ENCODE peak calls at places on chromosomes 16 and 17, in eight cellular contexts. Q is cardiac fibroblast, V is psoas muscle, L is AG09309, H is HCT116, U is colonic mucosa, S is ovary, R is neural progenitor cell. C is an unnamed sample.

GRCh38 chr17:78667091-78667490 is 89.9 kb upstream of the DNAH17 start:
- DNase-seq in Q (no peak), V (no peak), L (no peak), H (no peak), U (no peak), S (no peak), R (no peak), C (no peak)

GRCh38 chr16:64297863-64298579 is 823.8 kb downstream of the CDH11 start:
- DNase-seq in Q (no peak), V (no peak), L (no peak), H (no peak), U (no peak), S (no peak), R (no peak), C (no peak)

GRCh38 chr16:53892155-53892554 is 188.2 kb downstream of the FTO start:
- DNase-seq in Q (peak), V (no peak), L (peak), H (peak), U (peak), S (peak), R (peak), C (peak)

GRCh38 chr16:75462804-75463203 is 1.7 kb downstream of the TMEM170A start:
- DNase-seq in Q (no peak), V (no peak), L (no peak), H (no peak), U (no peak), S (no peak), R (no peak), C (peak)

GRCh38 chr17:50426472-50426782 is 409 bp downstream of the ACSF2 start:
- DNase-seq in Q (no peak), V (no peak), L (no peak), H (no peak), U (no peak), S (no peak), R (no peak), C (no peak)

GRCh38 chr16:67260426-67261063 is 11.8 kb downstream of the SLC9A5 start:
- DNase-seq in Q (peak), V (peak), L (no peak), H (no peak), U (peak), S (peak), R (peak), C (peak)

GRCh38 chr17:40287494-40288369 is at the start of gene CDC6:
- DNase-seq in Q (peak), V (peak), L (peak), H (peak), U (peak), S (peak), R (peak), C (peak)

GRCh38 chr16:77443834-77444460 is 9.1 kb upstream of the ADAMTS18 start:
- DNase-seq in Q (no peak), V (no peak), L (no peak), H (no peak), U (no peak), S (no peak), R (no peak), C (no peak)

GRCh38 chr16:27405546-27406451 is 3.8 kb downstream of the IL21R start:
- DNase-seq in Q (peak), V (no peak), L (no peak), H (no peak), U (no peak), S (no peak), R (no peak), C (no peak)

GRCh38 chr16:62549875-62550274 is 513.6 kb upstream of the CDH8 start:
- DNase-seq in Q (no peak), V (no peak), L (no peak), H (no peak), U (no peak), S (no peak), R (no peak), C (no peak)

GRCh38 chr17:4690745-4691144 is 13.2 kb downstream of the PELP1 start:
- DNase-seq in Q (no peak), V (no peak), L (no peak), H (no peak), U (no peak), S (no peak), R (no peak), C (no peak)

GRCh38 chr16:25063102-25063501 is 47.9 kb upstream of the ARHGAP17 start:
- DNase-seq in Q (no peak), V (no peak), L (no peak), H (no peak), U (no peak), S (no peak), R (no peak), C (no peak)

GRCh38 chr17:47686276-47686635 is 7.7 kb upstream of the TBKBP1 start:
- DNase-seq in Q (no peak), V (no peak), L (no peak), H (no peak), U (no peak), S (no peak), R (no peak), C (peak)

GRCh38 chr17:6471531-6472465 is 27.5 kb downstream of the PIMREG start:
- DNase-seq in Q (peak), V (no peak), L (peak), H (no peak), U (no peak), S (peak), R (peak), C (peak)

GRCh38 chr16:12763517-12763916 is 40.2 kb downstream of the CPPED1 start:
- DNase-seq in Q (peak), V (no peak), L (no peak), H (no peak), U (no peak), S (no peak), R (no peak), C (no peak)

GRCh38 chr16:86713021-86713631 is 134.8 kb downstream of the FOXL1 start:
- DNase-seq in Q (no peak), V (no peak), L (no peak), H (no peak), U (no peak), S (no peak), R (no peak), C (no peak)

GRCh38 chr16:84940670-84941551 is 70.4 kb downstream of the ZDHHC7 start:
- DNase-seq in Q (peak), V (peak), L (peak), H (no peak), U (no peak), S (no peak), R (no peak), C (no peak)

GRCh38 chr16:75250089-75250808 is 1.2 kb downstream of the BCAR1 start:
- DNase-seq in Q (no peak), V (peak), L (no peak), H (no peak), U (peak), S (peak), R (no peak), C (no peak)

GRCh38 chr16:47374629-47375028 is 86.2 kb downstream of the ITFG1 start:
- DNase-seq in Q (no peak), V (no peak), L (no peak), H (no peak), U (no peak), S (no peak), R (no peak), C (no peak)

GRCh38 chr17:41486316-41486715 is 3.4 kb downstream of the KRT36 start:
- DNase-seq in Q (no peak), V (no peak), L (no peak), H (no peak), U (no peak), S (no peak), R (no peak), C (no peak)

GRCh38 chr17:74274060-74274702 is at the start of gene DNAI2:
- DNase-seq in Q (no peak), V (peak), L (no peak), H (no peak), U (no peak), S (no peak), R (peak), C (no peak)

GRCh38 chr17:78828470-78829185 is 12.0 kb downstream of the USP36 start:
- DNase-seq in Q (peak), V (no peak), L (no peak), H (peak), U (no peak), S (no peak), R (peak), C (peak)

GRCh38 chr17:77951123-77951522 is 7.4 kb upstream of the TNRC6C start:
- DNase-seq in Q (no peak), V (no peak), L (no peak), H (no peak), U (no peak), S (no peak), R (no peak), C (no peak)

GRCh38 chr16:84922351-84923135 is 88.8 kb downstream of the ZDHHC7 start:
- DNase-seq in Q (peak), V (peak), L (no peak), H (no peak), U (peak), S (peak), R (peak), C (no peak)

GRCh38 chr17:79006001-79006400 is 3.6 kb downstream of the CANT1 start:
- DNase-seq in Q (no peak), V (no peak), L (no peak), H (no peak), U (peak), S (no peak), R (no peak), C (no peak)

GRCh38 chr16:70438325-70438982 is 446 bp downstream of the ST3GAL2 start:
- DNase-seq in Q (no peak), V (no peak), L (no peak), H (no peak), U (no peak), S (peak), R (no peak), C (no peak)

GRCh38 chr16:62225675-62226074 is 189.4 kb upstream of the CDH8 start:
- DNase-seq in Q (peak), V (peak), L (no peak), H (no peak), U (peak), S (no peak), R (peak), C (peak)

GRCh38 chr16:13956635-13957196 is 36.8 kb downstream of the ERCC4 start:
- DNase-seq in Q (no peak), V (no peak), L (no peak), H (no peak), U (no peak), S (no peak), R (no peak), C (no peak)
- H3K4me3 ChIP-seq in Q (peak), V (peak), L (peak), H (peak), U (no peak), S (peak), R (no peak), C (no peak)

GRCh38 chr17:76540381-76541300 is 797 bp downstream of the PRCD start:
- DNase-seq in Q (peak), V (peak), L (peak), H (peak), U (peak), S (peak), R (peak), C (peak)
- TF ChIP-seq CTCF in Q (peak), V (peak), L (peak), H (peak), U (no peak), S (peak), R (no peak), C (peak)

DNA sequence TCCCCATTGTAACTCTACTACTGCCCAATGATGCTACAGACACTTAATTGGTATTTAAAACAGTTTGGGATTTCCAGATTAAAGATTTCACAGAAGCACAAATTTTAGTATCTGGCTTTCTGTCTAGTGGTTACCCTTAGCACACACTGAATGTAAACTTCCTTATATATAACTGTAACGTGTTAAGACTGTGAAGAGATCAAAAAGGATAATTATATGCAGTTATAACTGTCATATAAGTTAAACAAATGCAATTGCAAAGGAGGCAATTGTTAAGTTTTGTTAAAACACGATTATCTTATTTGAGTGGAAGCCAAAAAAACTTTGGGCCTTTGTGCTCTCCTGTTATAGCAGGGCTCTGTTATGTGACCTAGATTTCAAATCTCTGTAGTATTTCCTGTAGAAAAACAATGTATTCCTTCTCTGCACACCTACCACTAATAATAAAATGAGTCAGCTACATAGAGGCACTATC is 147.9 kb downstream of the STXBP4 start:
- DNase-seq in Q (peak), V (no peak), L (no peak), H (no peak), U (no peak), S (no peak), R (no peak), C (no peak)
- H3K4me3 ChIP-seq in Q (no peak), V (no peak), L (no peak), H (no peak), U (no peak), S (no peak), R (no peak), C (no peak)

GRCh38 chr17:68461589-68461988 is 4.3 kb upstream of the WIPI1 start:
- DNase-seq in Q (no peak), V (peak), L (no peak), H (no peak), U (no peak), S (no peak), R (no peak), C (no peak)

GRCh38 chr17:68462381-68463210 is 5.3 kb upstream of the WIPI1 start:
- DNase-seq in Q (peak), V (peak), L (no peak), H (peak), U (peak), S (peak), R (peak), C (peak)

GRCh38 chr17:68460096-68460495 is 2.8 kb upstream of the WIPI1 start:
- DNase-seq in Q (no peak), V (no peak), L (no peak), H (no peak), U (no peak), S (no peak), R (no peak), C (no peak)

GRCh38 chr17:68460715-68461114 is 3.4 kb upstream of the WIPI1 start:
- DNase-seq in Q (no peak), V (no peak), L (no peak), H (no peak), U (no peak), S (no peak), R (no peak), C (no peak)

GRCh38 chr17:68461122-68461539 is 3.8 kb upstream of the WIPI1 start:
- DNase-seq in Q (no peak), V (no peak), L (no peak), H (no peak), U (no peak), S (no peak), R (no peak), C (peak)
- TF ChIP-seq CTCF in Q (no peak), V (no peak), L (no peak), H (no peak), U (no peak), S (no peak), R (no peak), C (no peak)

GRCh38 chr16:693364-693763 is 3.2 kb upstream of the WDR24 start:
- DNase-seq in Q (no peak), V (no peak), L (no peak), H (no peak), U (no peak), S (no peak), R (no peak), C (no peak)

GRCh38 chr16:695355-696089 is 5.3 kb upstream of the WDR24 start:
- DNase-seq in Q (no peak), V (peak), L (no peak), H (no peak), U (peak), S (no peak), R (peak), C (peak)

GRCh38 chr16:694187-694862 is 4.1 kb upstream of the WDR24 start:
- DNase-seq in Q (no peak), V (no peak), L (no peak), H (no peak), U (no peak), S (no peak), R (peak), C (no peak)

GRCh38 chr16:693766-694165 is 3.6 kb upstream of the WDR24 start:
- DNase-seq in Q (no peak), V (no peak), L (no peak), H (no peak), U (no peak), S (no peak), R (no peak), C (no peak)

DNA sequence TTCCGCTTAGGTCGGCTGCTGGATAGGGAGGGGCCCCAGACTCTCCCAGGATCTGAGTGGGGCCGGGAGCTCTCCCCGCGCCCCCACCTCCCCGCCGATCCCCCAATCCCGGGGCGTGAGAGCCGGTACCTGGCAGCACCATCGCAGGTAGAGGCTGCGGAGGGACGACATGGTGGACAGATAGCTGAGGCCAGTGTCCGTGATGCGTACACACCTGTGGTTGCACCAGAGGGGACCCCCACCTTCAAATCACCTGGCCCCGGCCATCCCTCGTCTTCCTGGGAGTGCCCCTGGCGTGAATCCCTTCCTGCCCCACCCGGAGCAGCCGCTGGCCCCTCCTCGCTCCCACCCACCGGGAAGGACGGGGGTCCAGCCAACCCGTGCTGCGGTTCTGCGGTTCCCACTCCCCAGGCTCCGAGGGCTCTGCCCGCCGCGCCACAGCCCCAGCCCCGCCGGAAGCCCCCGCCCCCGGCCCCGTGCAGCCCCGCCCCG is 4.7 kb upstream of the WDR24 start:
- DNase-seq in Q (no peak), V (no peak), L (no peak), H (no peak), U (no peak), S (no peak), R (no peak), C (no peak)
- H3K4me3 ChIP-seq in Q (no peak), V (no peak), L (no peak), H (peak), U (peak), S (no peak), R (peak), C (peak)

GRCh38 chr17:75889454-75889853 is 7.3 kb downstream of the TRIM65 start:
- DNase-seq in Q (no peak), V (no peak), L (no peak), H (no peak), U (no peak), S (no peak), R (no peak), C (peak)
- TF ChIP-seq CTCF in Q (no peak), V (no peak), L (no peak), H (no peak), U (no peak), S (no peak), R (no peak), C (no peak)

DNA sequence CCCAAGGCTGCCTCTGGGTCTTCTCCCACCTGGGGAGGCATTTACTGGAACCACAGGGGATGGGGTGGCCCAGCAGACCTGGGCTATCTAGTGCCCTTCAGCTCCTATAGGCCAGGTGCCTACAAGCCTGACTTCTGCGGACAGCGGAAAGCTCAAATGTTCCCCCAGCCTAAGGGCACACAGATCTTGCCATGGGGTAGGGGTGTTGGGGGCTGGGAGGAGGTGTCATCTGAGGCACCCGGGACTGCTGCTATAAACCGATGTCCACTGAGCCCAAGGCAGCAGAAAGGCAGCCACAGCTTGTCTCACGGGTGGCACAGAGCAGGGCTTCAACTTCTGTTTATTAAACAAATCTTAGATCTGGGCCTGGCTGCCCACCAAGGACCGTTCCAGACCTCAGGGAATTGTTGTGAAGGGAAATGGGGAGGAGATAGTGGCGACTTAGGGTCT is 3.6 kb downstream of the MYO1C start:
- DNase-seq in Q (no peak), V (no peak), L (no peak), H (no peak), U (no peak), S (no peak), R (no peak), C (no peak)
- H3K4me3 ChIP-seq in Q (peak), V (peak), L (peak), H (peak), U (no peak), S (no peak), R (peak), C (no peak)

GRCh38 chr17:12867726-12868125 is 78.4 kb downstream of the ARHGAP44 start:
- DNase-seq in Q (no peak), V (no peak), L (no peak), H (no peak), U (no peak), S (no peak), R (no peak), C (no peak)

GRCh38 chr17:12865769-12866168 is 76.5 kb downstream of the ARHGAP44 start:
- DNase-seq in Q (no peak), V (no peak), L (no peak), H (no peak), U (no peak), S (no peak), R (no peak), C (no peak)

DNA sequence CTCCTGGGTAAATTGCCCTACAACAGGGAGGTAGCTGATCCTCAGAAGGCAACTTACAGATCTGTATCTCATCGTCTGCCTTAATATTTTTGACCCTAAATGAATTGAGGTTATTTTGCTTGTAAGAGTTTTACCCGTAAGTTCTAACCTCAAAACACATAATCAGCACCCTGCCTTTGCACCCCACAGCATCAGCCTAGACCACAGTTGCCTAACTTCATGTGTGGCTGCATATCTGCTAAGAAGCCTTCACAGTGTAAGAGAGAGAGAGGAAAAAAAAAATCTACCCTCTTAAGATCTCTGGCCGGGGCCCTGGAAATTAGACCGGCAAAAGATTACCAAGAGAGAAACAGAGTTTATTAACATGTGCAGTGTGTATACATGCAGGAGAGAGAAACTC is 76.9 kb downstream of the ARHGAP44 start:
- DNase-seq in Q (no peak), V (no peak), L (no peak), H (no peak), U (no peak), S (no peak), R (no peak), C (no peak)
- TF ChIP-seq CTCF in Q (no peak), V (no peak), L (no peak), H (no peak), U (no peak), S (no peak), R (no peak), C (no peak)

GRCh38 chr16:49277766-49278566 is 3.7 kb downstream of the CBLN1 start:
- DNase-seq in Q (no peak), V (no peak), L (no peak), H (no peak), U (no peak), S (no peak), R (peak), C (no peak)
- H3K4me3 ChIP-seq in Q (no peak), V (peak), L (no peak), H (no peak), U (no peak), S (no peak), R (peak), C (no peak)

DNA sequence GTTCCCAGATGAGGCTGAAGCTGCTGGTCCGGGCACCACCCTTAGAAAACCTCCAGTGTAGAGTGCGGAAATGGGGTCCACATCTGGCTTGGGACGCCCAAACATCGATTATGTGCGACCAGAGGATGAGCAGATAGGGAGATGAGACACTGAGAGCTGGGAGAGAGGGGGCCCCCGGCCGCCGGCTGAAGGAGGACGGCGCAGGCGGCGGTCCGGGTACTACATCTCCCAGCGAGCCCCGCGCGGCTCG is 182 bp upstream of the SPECC1 start:
- DNase-seq in Q (no peak), V (no peak), L (no peak), H (no peak), U (no peak), S (no peak), R (no peak), C (no peak)
- TF ChIP-seq CTCF in Q (no peak), V (no peak), L (no peak), H (no peak), U (no peak), S (peak), R (no peak), C (peak)